ENCODE peak calls at places on chromosomes 11 and 22, in nine cellular contexts. D is GM23248, G is MM.1S, C is IMR-90, Y is fibroblast of lung, O is OCI-LY7, I is mammary epithelial cell, Q is PC-3, L is neural progenitor cell. K is an unnamed sample.

GRCh38 chr11:92703431-92703830 is 266.0 kb upstream of the MTNR1B start:
- DNase-seq in D (peak; percentile 76), G (no peak), C (peak; percentile 35), Y (no peak), O (no peak), I (peak; percentile 49), Q (peak; percentile 10), L (no peak), K (no peak)

GRCh38 chr11:41872458-41872857 is 413.0 kb upstream of the LRRC4C start:
- DNase-seq in D (no peak), G (no peak), C (no peak), Y (no peak), O (no peak), I (no peak), Q (no peak), L (no peak), K (no peak)

GRCh38 chr11:118229274-118229847 is 4.5 kb upstream of the JAML start:
- DNase-seq in D (peak; percentile 50), G (no peak), C (no peak), Y (no peak), O (no peak), I (no peak), Q (peak; percentile 71), L (no peak), K (no peak)

GRCh38 chr11:7571640-7572000 is 57.8 kb downstream of the PPFIBP2 start:
- DNase-seq in D (peak; percentile 83), G (peak; percentile 19), C (peak; percentile 69), Y (peak; percentile 75), O (peak; percentile 23), I (peak; percentile 56), Q (peak; percentile 82), L (peak; percentile 77), K (peak; percentile 51)

GRCh38 chr22:43511276-43511910 is 99.6 kb downstream of the MPPED1 start:
- DNase-seq in D (no peak), G (no peak), C (no peak), Y (no peak), O (no peak), I (peak; percentile 62), Q (no peak), L (no peak), K (no peak)

GRCh38 chr11:64891215-64891848 is 12.9 kb upstream of the EHD1 start:
- DNase-seq in D (no peak), G (no peak), C (no peak), Y (no peak), O (no peak), I (no peak), Q (no peak), L (no peak), K (no peak)

GRCh38 chr11:47186076-47186936 is at the start of gene PACSIN3:
- DNase-seq in D (peak; percentile 60), G (peak; percentile 43), C (peak; percentile 19), Y (peak; percentile 28), O (no peak), I (peak; percentile 26), Q (peak; percentile 63), L (peak; percentile 75), K (no peak)

GRCh38 chr11:103923473-103923931 is 112.9 kb upstream of the DDI1 start:
- DNase-seq in D (no peak), G (no peak), C (no peak), Y (no peak), O (no peak), I (peak; percentile 76), Q (peak; percentile 89), L (no peak), K (peak; percentile 26)

GRCh38 chr11:35583843-35584242 is 34.4 kb upstream of the FJX1 start:
- DNase-seq in D (peak; percentile 22), G (no peak), C (no peak), Y (no peak), O (no peak), I (peak; percentile 40), Q (peak; percentile 6), L (no peak), K (no peak)

GRCh38 chr11:99449345-99449744 is 428.6 kb downstream of the CNTN5 start:
- DNase-seq in D (no peak), G (no peak), C (no peak), Y (no peak), O (no peak), I (no peak), Q (peak; percentile 59), L (no peak), K (no peak)

GRCh38 chr22:21624120-21624879 is 5.5 kb downstream of the YDJC start:
- DNase-seq in D (peak; percentile 62), G (peak; percentile 19), C (peak; percentile 23), Y (peak; percentile 38), O (peak; percentile 38), I (peak; percentile 9), Q (peak; percentile 38), L (peak; percentile 76), K (no peak)

GRCh38 chr11:129770993-129771392 is 44.7 kb upstream of the TMEM45B start:
- DNase-seq in D (no peak), G (no peak), C (no peak), Y (no peak), O (no peak), I (no peak), Q (no peak), L (no peak), K (no peak)

DNA sequence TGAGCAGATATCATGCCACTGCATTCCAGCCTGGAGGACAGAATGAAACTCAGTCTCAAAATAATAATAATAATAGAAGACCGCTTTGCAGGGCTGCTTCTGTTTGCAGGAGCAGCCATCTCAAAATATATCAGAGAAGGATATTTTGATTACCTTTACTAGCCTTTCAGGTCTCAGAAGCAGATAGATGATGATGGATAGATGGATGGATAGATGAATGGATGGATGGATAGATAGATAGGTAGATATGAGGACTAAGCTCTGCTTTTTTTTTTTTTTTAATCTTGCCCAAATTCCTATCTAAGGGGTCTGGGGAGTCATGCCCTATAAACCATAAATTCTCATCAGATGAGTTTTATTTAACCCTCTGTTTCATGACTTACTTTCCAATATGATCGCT is 18.5 kb downstream of the APOBEC3H start:
- DNase-seq in D (no peak), G (no peak), C (no peak), Y (no peak), O (no peak), I (no peak), Q (no peak), L (no peak), K (no peak)
- H2AFZ ChIP-seq in D (no peak overlapping the region), G (no peak overlapping the region), C (no peak overlapping the region), Y (no peak overlapping the region), O (peak overlapping the region; percentile 92), I (no peak overlapping the region), Q (no peak overlapping the region), L (no peak overlapping the region), K (no peak overlapping the region)

GRCh38 chr22:38699784-38700183 is 959 bp downstream of the JOSD1 start:
- DNase-seq in D (peak; percentile 83), G (no peak), C (peak; percentile 62), Y (peak; percentile 36), O (no peak), I (peak; percentile 54), Q (peak; percentile 27), L (no peak), K (no peak)

GRCh38 chr22:38698407-38699094 is 2.2 kb downstream of the JOSD1 start:
- DNase-seq in D (no peak), G (no peak), C (no peak), Y (no peak), O (no peak), I (no peak), Q (no peak), L (no peak), K (no peak)

GRCh38 chr22:38699143-38699542 is 1.6 kb downstream of the JOSD1 start:
- DNase-seq in D (peak; percentile 6), G (no peak), C (no peak), Y (no peak), O (peak; percentile 15), I (no peak), Q (no peak), L (no peak), K (no peak)

GRCh38 chr22:38700789-38701628 is at the start of gene JOSD1:
- DNase-seq in D (peak; percentile 96), G (peak; percentile 97), C (peak; percentile 95), Y (peak; percentile 95), O (peak; percentile 96), I (peak; percentile 96), Q (peak; percentile 93), L (peak; percentile 97), K (peak; percentile 87)

GRCh38 chr22:38700271-38700788 is 413 bp downstream of the JOSD1 start:
- DNase-seq in D (peak; percentile 82), G (no peak), C (no peak), Y (peak; percentile 56), O (no peak), I (peak; percentile 74), Q (peak; percentile 53), L (peak; percentile 89), K (no peak)
- H2AFZ ChIP-seq in D (peak overlapping the region; percentile 36), G (peak overlapping the region; percentile 44), C (peak overlapping the region; percentile 98), Y (no peak overlapping the region), O (peak overlapping the region; percentile 71), I (peak overlapping the region; percentile 47), Q (peak overlapping the region; percentile 48), L (peak overlapping the region; percentile 63), K (no peak overlapping the region)

DNA sequence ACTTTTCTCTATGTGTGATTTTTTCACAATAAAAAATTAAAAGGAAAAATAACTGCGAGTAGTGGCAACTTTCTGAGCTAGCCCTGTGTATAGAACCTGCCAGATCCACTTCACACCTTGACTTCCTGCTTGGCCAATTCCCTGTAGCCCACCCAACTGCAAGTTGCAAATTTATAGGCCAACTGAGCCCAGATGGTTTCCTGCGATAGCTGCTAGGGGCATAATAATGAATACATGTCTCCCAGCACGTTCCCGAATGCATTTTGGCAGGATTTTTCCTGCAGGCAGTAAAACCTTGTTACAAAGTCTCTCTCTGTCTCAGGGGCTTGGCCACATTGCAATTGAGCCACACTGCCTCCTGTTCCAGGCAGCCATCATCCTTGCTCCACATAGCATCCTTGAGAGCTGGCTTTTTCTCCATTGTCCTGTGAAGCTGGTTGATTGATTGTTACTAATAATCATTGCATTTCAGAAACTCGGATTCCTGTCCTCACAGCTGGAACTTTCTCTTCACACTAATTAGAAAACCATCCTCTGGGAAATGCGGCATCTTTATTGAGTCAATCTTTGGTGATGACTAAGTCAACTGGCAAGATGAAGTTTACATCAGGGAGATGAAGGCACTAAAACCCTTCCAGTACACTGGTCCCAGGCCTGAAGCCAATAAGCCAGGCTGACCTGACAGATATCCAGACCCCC is 18.5 kb upstream of the LMO2 start:
- DNase-seq in D (peak; percentile 65), G (no peak), C (no peak), Y (peak; percentile 17), O (no peak), I (no peak), Q (no peak), L (no peak), K (no peak)
- H2AFZ ChIP-seq in D (no peak overlapping the region), G (no peak overlapping the region), C (no peak overlapping the region), Y (no peak overlapping the region), O (no peak overlapping the region), I (no peak overlapping the region), Q (no peak overlapping the region), L (no peak overlapping the region), K (no peak overlapping the region)

GRCh38 chr11:121389651-121390050 is 62.5 kb upstream of the SORL1 start:
- DNase-seq in D (peak; percentile 40), G (no peak), C (no peak), Y (no peak), O (no peak), I (no peak), Q (no peak), L (peak; percentile 84), K (no peak)
- H2AFZ ChIP-seq in D (no peak overlapping the region), G (no peak overlapping the region), C (no peak overlapping the region), Y (no peak overlapping the region), O (no peak overlapping the region), I (no peak overlapping the region), Q (no peak overlapping the region), L (peak overlapping the region; percentile 93), K (no peak overlapping the region)

K was measured in HCT116.